ENCODE peak calls at places on chromosomes 12 and 14, in seven cellular contexts. O is endothelial cell, J is tibial nerve, U is AG04450, C is progenitor cell of endocrine pancreas, I is GM13977, V is fibroblast of villous mesenchyme. H is an unnamed sample.

GRCh38 chr12:6927999-6928702 is 392 bp downstream of the ATN1 start:
- DNase-seq in O (no peak), J (no peak), U (no peak), C (no peak), I (peak), V (no peak), H (no peak)

GRCh38 chr12:90173499-90174197 is 465.0 kb upstream of the ATP2B1 start:
- DNase-seq in O (no peak), J (no peak), U (no peak), C (no peak), I (no peak), V (no peak), H (no peak)

GRCh38 chr12:47812797-47813490 is 6.8 kb downstream of the HDAC7 start:
- DNase-seq in O (peak), J (peak), U (no peak), C (peak), I (peak), V (peak), H (peak)

GRCh38 chr12:4005851-4006400 is 132.7 kb upstream of the PARP11 start:
- DNase-seq in O (no peak), J (no peak), U (no peak), C (no peak), I (no peak), V (no peak), H (no peak)

GRCh38 chr14:34874386-34875030 is 652 bp downstream of the BAZ1A start:
- DNase-seq in O (peak), J (peak), U (no peak), C (peak), I (peak), V (peak), H (peak)

GRCh38 chr12:7750350-7750749 is 3.2 kb upstream of the CLEC4C start:
- DNase-seq in O (no peak), J (no peak), U (no peak), C (no peak), I (no peak), V (no peak), H (no peak)

GRCh38 chr14:29930283-29930682 is 2.6 kb upstream of the PRKD1 start:
- DNase-seq in O (no peak), J (no peak), U (no peak), C (no peak), I (no peak), V (peak), H (no peak)

GRCh38 chr12:109880049-109880931 is at the start of gene GLTP:
- DNase-seq in O (peak), J (peak), U (no peak), C (peak), I (peak), V (peak), H (peak)

GRCh38 chr14:57486767-57487379 is 6.8 kb downstream of the CCDC198 start:
- DNase-seq in O (no peak), J (peak), U (peak), C (no peak), I (no peak), V (peak), H (no peak)

GRCh38 chr14:104601786-104602185 is 2.8 kb downstream of the TMEM179 start:
- DNase-seq in O (peak), J (no peak), U (no peak), C (no peak), I (no peak), V (no peak), H (no peak)

GRCh38 chr12:55724226-55724939 is 4.2 kb downstream of the RDH5 start:
- DNase-seq in O (peak), J (peak), U (no peak), C (no peak), I (peak), V (peak), H (peak)

GRCh38 chr12:24047345-24047744 is 97.9 kb upstream of the SOX5 start:
- DNase-seq in O (no peak), J (no peak), U (no peak), C (no peak), I (no peak), V (peak), H (no peak)

GRCh38 chr14:90500665-90501370 is 104.0 kb downstream of the CALM1 start:
- DNase-seq in O (no peak), J (no peak), U (no peak), C (no peak), I (no peak), V (no peak), H (no peak)

GRCh38 chr12:6288235-6288634 is 22.2 kb upstream of the PLEKHG6 start:
- DNase-seq in O (no peak), J (no peak), U (no peak), C (no peak), I (no peak), V (no peak), H (no peak)

GRCh38 chr12:109932878-109933503 is 32.9 kb downstream of the TCHP start:
- DNase-seq in O (no peak), J (peak), U (no peak), C (no peak), I (no peak), V (no peak), H (no peak)

GRCh38 chr12:48999371-49000131 is at the start of gene DDN:
- DNase-seq in O (no peak), J (no peak), U (no peak), C (no peak), I (peak), V (no peak), H (no peak)

GRCh38 chr12:5437657-5438056 is 5.7 kb downstream of the NTF3 start:
- DNase-seq in O (no peak), J (no peak), U (no peak), C (no peak), I (no peak), V (no peak), H (no peak)

GRCh38 chr14:102500190-102500661 is 9.3 kb downstream of the ANKRD9 start:
- DNase-seq in O (no peak), J (peak), U (no peak), C (no peak), I (no peak), V (peak), H (no peak)

GRCh38 chr12:82793882-82794281 is 107.2 kb downstream of the TMTC2 start:
- DNase-seq in O (no peak), J (no peak), U (no peak), C (no peak), I (no peak), V (no peak), H (no peak)

GRCh38 chr12:107019546-107019945 is 32.6 kb upstream of the MTERF2 start:
- DNase-seq in O (no peak), J (no peak), U (no peak), C (no peak), I (no peak), V (no peak), H (no peak)

GRCh38 chr12:58584885-58585284 is 335.4 kb downstream of the LRIG3 start:
- DNase-seq in O (no peak), J (no peak), U (no peak), C (no peak), I (no peak), V (no peak), H (no peak)

GRCh38 chr12:67630373-67631088 is 18.0 kb upstream of the DYRK2 start:
- DNase-seq in O (peak), J (no peak), U (no peak), C (no peak), I (no peak), V (no peak), H (peak)

GRCh38 chr12:96183734-96184370 is 10.3 kb upstream of the ELK3 start:
- DNase-seq in O (no peak), J (no peak), U (no peak), C (no peak), I (no peak), V (no peak), H (no peak)

GRCh38 chr14:75096959-75097358 is 27.5 kb downstream of the ZC2HC1C start:
- DNase-seq in O (no peak), J (no peak), U (no peak), C (no peak), I (no peak), V (no peak), H (no peak)

GRCh38 chr14:22980672-22981089 is 1.7 kb downstream of the AJUBA start:
- DNase-seq in O (no peak), J (no peak), U (no peak), C (peak), I (no peak), V (peak), H (peak)

GRCh38 chr14:103687712-103688111 is 27.5 kb downstream of the XRCC3 start:
- DNase-seq in O (no peak), J (no peak), U (no peak), C (no peak), I (no peak), V (no peak), H (no peak)

GRCh38 chr12:43964966-43965365 is 129.1 kb downstream of the TMEM117 start:
- DNase-seq in O (no peak), J (no peak), U (no peak), C (no peak), I (no peak), V (peak), H (no peak)

GRCh38 chr12:63423839-63424238 is 244.5 kb downstream of the DPY19L2 start:
- DNase-seq in O (no peak), J (no peak), U (no peak), C (no peak), I (no peak), V (no peak), H (no peak)

GRCh38 chr12:57240069-57240921 is 10.7 kb downstream of the STAC3 start:
- DNase-seq in O (no peak), J (no peak), U (no peak), C (no peak), I (peak), V (peak), H (peak)

GRCh38 chr12:120668091-120668796 is 18.7 kb upstream of the MLEC start:
- DNase-seq in O (no peak), J (no peak), U (no peak), C (no peak), I (no peak), V (no peak), H (no peak)

GRCh38 chr12:129531004-129531403 is 372.8 kb downstream of the TMEM132D start:
- DNase-seq in O (no peak), J (no peak), U (no peak), C (no peak), I (no peak), V (no peak), H (peak)

GRCh38 chr14:91059576-91060471 is 617 bp downstream of the RPS6KA5 start:
- DNase-seq in O (peak), J (no peak), U (no peak), C (peak), I (peak), V (no peak), H (peak)

GRCh38 chr12:1918081-1918874 is at the start of gene CACNA2D4:
- DNase-seq in O (no peak), J (peak), U (no peak), C (no peak), I (peak), V (peak), H (no peak)

GRCh38 chr12:7374423-7375144 is 69.4 kb downstream of the CD163L1 start:
- DNase-seq in O (peak), J (peak), U (no peak), C (no peak), I (peak), V (peak), H (peak)

DNA sequence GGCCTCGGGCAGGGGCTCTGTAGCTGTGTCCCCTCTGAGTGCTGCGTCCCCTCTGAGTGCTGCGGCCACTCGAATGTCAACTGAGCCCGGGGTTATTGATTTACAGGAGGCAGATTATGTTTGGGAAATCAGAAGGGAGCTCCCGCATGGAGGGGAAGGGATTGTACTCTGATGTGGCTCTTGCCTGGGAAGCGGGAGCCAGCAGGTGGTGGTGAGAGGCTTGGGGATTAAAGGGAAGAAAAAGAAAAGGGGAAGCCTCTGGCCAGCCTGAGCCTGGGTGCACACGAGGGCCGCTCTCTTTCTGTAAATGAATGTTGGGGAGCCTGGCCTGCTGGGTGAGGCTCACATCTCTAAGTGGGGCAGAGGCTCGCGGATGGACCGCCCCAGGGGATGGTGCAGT is 143.7 kb downstream of the AACS start:
- DNase-seq in O (no peak), J (no peak), U (no peak), C (no peak), I (no peak), V (no peak), H (no peak)
- TF ChIP-seq CTCF in O (no peak), J (no peak), U (no peak), C (no peak), I (no peak), V (no peak), H (no peak)

GRCh38 chr14:93206793-93207467 is at the start of the genes GON7 and UBR7:
- DNase-seq in O (peak), J (peak), U (peak), C (peak), I (peak), V (peak), H (peak)
- TF ChIP-seq CTCF in O (peak), J (peak), U (peak), C (no peak), I (peak), V (no peak), H (peak)

DNA sequence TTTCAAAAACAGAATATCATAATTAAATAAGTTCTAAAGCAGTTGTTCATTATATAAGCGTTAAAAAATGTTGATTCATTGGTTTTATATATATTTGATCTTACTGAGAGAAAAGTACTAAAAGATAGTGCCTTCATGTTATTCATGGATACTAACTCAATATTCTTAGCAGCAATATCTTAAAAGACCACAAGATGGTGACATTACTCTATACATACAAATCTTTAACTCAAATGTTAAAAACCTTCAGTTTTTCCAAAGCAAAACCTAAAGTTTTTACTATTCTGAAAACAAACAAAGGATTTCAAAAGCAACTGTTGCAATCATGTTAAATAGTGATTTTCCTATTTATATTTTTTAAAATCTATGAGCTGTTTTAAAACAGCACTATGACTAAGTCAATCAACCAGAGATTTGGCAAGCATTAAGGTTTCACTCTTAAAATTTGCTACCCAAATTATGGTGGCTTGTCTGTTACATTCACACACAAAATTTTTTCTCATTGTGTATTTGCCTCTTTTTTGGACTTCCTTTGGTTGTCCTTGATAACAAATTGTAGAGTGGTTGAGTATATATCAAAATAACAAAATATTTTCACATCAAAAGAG is 50.1 kb upstream of the RERGL start:
- DNase-seq in O (no peak), J (no peak), U (no peak), C (no peak), I (peak), V (peak), H (no peak)
- TF ChIP-seq CTCF in O (peak), J (peak), U (peak), C (peak), I (peak), V (peak), H (peak)

GRCh38 chr12:452667-453210 is 7.0 kb upstream of the B4GALNT3 start:
- DNase-seq in O (no peak), J (no peak), U (no peak), C (no peak), I (peak), V (no peak), H (peak)
- TF ChIP-seq CTCF in O (no peak), J (no peak), U (peak), C (no peak), I (peak), V (no peak), H (no peak)

H was measured in mucosa of descending colon.